ENCODE peak calls at places on chromosomes 4 and X, in eight cellular contexts. One of them, this sample, is unnamed.

GRCh38 chrX:29187264-29187663 is 600.0 kb downstream of the IL1RAPL1 start:
- DNase-seq in type B pancreatic cell: no peak
- DNase-seq in mucosa of descending colon: no peak
- DNase-seq in AG09319: no peak
- DNase-seq in activated T-cell treated with anti-CD3 and anti-CD28 coated beads for 1 hour: no peak
- DNase-seq in uterus: no peak
- DNase-seq in head of caudate nucleus: no peak
- DNase-seq in AG20443: no peak
- DNase-seq in this sample: no peak

GRCh38 chr4:145804134-145804533 is 124.2 kb downstream of the C4orf51 start:
- DNase-seq in mucosa of descending colon: no peak
- DNase-seq in type B pancreatic cell: no peak
- DNase-seq in AG20443: peak; percentile 84
- DNase-seq in head of caudate nucleus: no peak
- DNase-seq in AG09319: peak; percentile 91
- DNase-seq in activated T-cell treated with anti-CD3 and anti-CD28 coated beads for 1 hour: no peak
- DNase-seq in uterus: peak; percentile 46
- DNase-seq in this sample: no peak

GRCh38 chr4:1258457-1258856 is 9.5 kb upstream of the CTBP1 start:
- DNase-seq in head of caudate nucleus: no peak
- DNase-seq in mucosa of descending colon: no peak
- DNase-seq in AG09319: no peak
- DNase-seq in activated T-cell treated with anti-CD3 and anti-CD28 coated beads for 1 hour: no peak
- DNase-seq in type B pancreatic cell: no peak
- DNase-seq in AG20443: no peak
- DNase-seq in uterus: no peak
- DNase-seq in this sample: no peak

GRCh38 chr4:114734581-114734980 is 136.0 kb downstream of the UGT8 start:
- DNase-seq in uterus: no peak
- DNase-seq in AG09319: no peak
- DNase-seq in AG20443: no peak
- DNase-seq in activated T-cell treated with anti-CD3 and anti-CD28 coated beads for 1 hour: no peak
- DNase-seq in head of caudate nucleus: no peak
- DNase-seq in type B pancreatic cell: no peak
- DNase-seq in mucosa of descending colon: no peak
- DNase-seq in this sample: no peak

GRCh38 chrX:80876877-80877276 is 67.2 kb upstream of the BRWD3 start:
- DNase-seq in head of caudate nucleus: no peak
- DNase-seq in uterus: no peak
- DNase-seq in activated T-cell treated with anti-CD3 and anti-CD28 coated beads for 1 hour: no peak
- DNase-seq in AG09319: no peak
- DNase-seq in AG20443: peak; percentile 12
- DNase-seq in type B pancreatic cell: no peak
- DNase-seq in mucosa of descending colon: no peak
- DNase-seq in this sample: no peak

GRCh38 chr4:121784975-121785374 is 16.1 kb upstream of the EXOSC9 start:
- DNase-seq in uterus: no peak
- DNase-seq in type B pancreatic cell: no peak
- DNase-seq in mucosa of descending colon: no peak
- DNase-seq in AG20443: peak; percentile 85
- DNase-seq in head of caudate nucleus: no peak
- DNase-seq in AG09319: peak; percentile 77
- DNase-seq in activated T-cell treated with anti-CD3 and anti-CD28 coated beads for 1 hour: no peak
- DNase-seq in this sample: no peak

GRCh38 chr4:108796173-108796572 is 33.3 kb upstream of the ETNPPL start:
- DNase-seq in head of caudate nucleus: no peak
- DNase-seq in AG09319: no peak
- DNase-seq in AG20443: no peak
- DNase-seq in type B pancreatic cell: no peak
- DNase-seq in mucosa of descending colon: no peak
- DNase-seq in activated T-cell treated with anti-CD3 and anti-CD28 coated beads for 1 hour: no peak
- DNase-seq in uterus: no peak
- DNase-seq in this sample: no peak

GRCh38 chrX:105552395-105552794 is 269.9 kb upstream of the NRK start:
- DNase-seq in head of caudate nucleus: no peak
- DNase-seq in AG20443: no peak
- DNase-seq in type B pancreatic cell: no peak
- DNase-seq in AG09319: no peak
- DNase-seq in activated T-cell treated with anti-CD3 and anti-CD28 coated beads for 1 hour: no peak
- DNase-seq in mucosa of descending colon: no peak
- DNase-seq in uterus: no peak
- DNase-seq in this sample: no peak

GRCh38 chrX:74492720-74493201 is 71.5 kb downstream of the SLC16A2 start:
- DNase-seq in activated T-cell treated with anti-CD3 and anti-CD28 coated beads for 1 hour: peak; percentile 2
- DNase-seq in uterus: no peak
- DNase-seq in mucosa of descending colon: peak; percentile 5
- DNase-seq in AG09319: no peak
- DNase-seq in head of caudate nucleus: peak; percentile 50
- DNase-seq in AG20443: no peak
- DNase-seq in type B pancreatic cell: no peak
- DNase-seq in this sample: no peak

GRCh38 chr4:147674496-147674895 is 9.5 kb downstream of the PRMT9 start:
- DNase-seq in activated T-cell treated with anti-CD3 and anti-CD28 coated beads for 1 hour: no peak
- DNase-seq in AG09319: no peak
- DNase-seq in AG20443: no peak
- DNase-seq in mucosa of descending colon: no peak
- DNase-seq in uterus: no peak
- DNase-seq in head of caudate nucleus: no peak
- DNase-seq in type B pancreatic cell: no peak
- DNase-seq in this sample: no peak

GRCh38 chr4:125704726-125705125 is 390.0 kb downstream of the FAT4 start:
- DNase-seq in activated T-cell treated with anti-CD3 and anti-CD28 coated beads for 1 hour: no peak
- DNase-seq in AG20443: peak; percentile 14
- DNase-seq in head of caudate nucleus: no peak
- DNase-seq in AG09319: no peak
- DNase-seq in mucosa of descending colon: no peak
- DNase-seq in uterus: no peak
- DNase-seq in type B pancreatic cell: no peak
- DNase-seq in this sample: no peak

GRCh38 chrX:129039176-129039575 is 484.1 kb downstream of the SMARCA1 start:
- DNase-seq in type B pancreatic cell: no peak
- DNase-seq in head of caudate nucleus: no peak
- DNase-seq in AG09319: no peak
- DNase-seq in mucosa of descending colon: no peak
- DNase-seq in activated T-cell treated with anti-CD3 and anti-CD28 coated beads for 1 hour: no peak
- DNase-seq in uterus: no peak
- DNase-seq in AG20443: no peak
- DNase-seq in this sample: no peak

GRCh38 chr4:77994194-77994721 is 62.9 kb upstream of the FRAS1 start:
- DNase-seq in AG20443: peak; percentile 58
- DNase-seq in type B pancreatic cell: no peak
- DNase-seq in activated T-cell treated with anti-CD3 and anti-CD28 coated beads for 1 hour: no peak
- DNase-seq in head of caudate nucleus: peak; percentile 21
- DNase-seq in mucosa of descending colon: peak; percentile 26
- DNase-seq in AG09319: peak; percentile 10
- DNase-seq in uterus: no peak
- DNase-seq in this sample: no peak

GRCh38 chrX:68938244-68939004 is 109.6 kb downstream of the EFNB1 start:
- DNase-seq in uterus: no peak
- DNase-seq in mucosa of descending colon: no peak
- DNase-seq in head of caudate nucleus: no peak
- DNase-seq in AG20443: peak; percentile 31
- DNase-seq in type B pancreatic cell: peak; percentile 20
- DNase-seq in activated T-cell treated with anti-CD3 and anti-CD28 coated beads for 1 hour: no peak
- DNase-seq in AG09319: no peak
- DNase-seq in this sample: no peak

GRCh38 chr4:57342406-57342805 is 232.2 kb upstream of the IGFBP7 start:
- DNase-seq in uterus: no peak
- DNase-seq in activated T-cell treated with anti-CD3 and anti-CD28 coated beads for 1 hour: no peak
- DNase-seq in type B pancreatic cell: no peak
- DNase-seq in mucosa of descending colon: no peak
- DNase-seq in head of caudate nucleus: no peak
- DNase-seq in AG20443: peak; percentile 42
- DNase-seq in AG09319: no peak
- DNase-seq in this sample: no peak

GRCh38 chrX:128106630-128107029 is 54.4 kb upstream of the ACTRT1 start:
- DNase-seq in type B pancreatic cell: no peak
- DNase-seq in AG09319: no peak
- DNase-seq in mucosa of descending colon: peak; percentile 1
- DNase-seq in AG20443: no peak
- DNase-seq in uterus: no peak
- DNase-seq in head of caudate nucleus: no peak
- DNase-seq in activated T-cell treated with anti-CD3 and anti-CD28 coated beads for 1 hour: no peak
- DNase-seq in this sample: no peak